ENCODE peak calls at places on chromosomes 11 and 22, in nine cellular contexts. K, D, G, O, C, A, W, N and E are unnamed samples.
A peak's percentile ranks its signal among the peaks of the same experiment; 100 is the strongest.

GRCh38 chr22:29117799-29118477 is 45.1 kb downstream of the KREMEN1 start:
- DNase-seq in K (no peak), D (no peak), N (peak; percentile 18), A (no peak), C (no peak), W (no peak), O (no peak), G (no peak), E (no peak)

GRCh38 chr11:2540521-2541320 is 95.9 kb downstream of the KCNQ1 start:
- DNase-seq in A (no peak), O (no peak), D (no peak), G (no peak), N (no peak), W (no peak), C (no peak), K (peak; percentile 38), E (no peak)

GRCh38 chr11:2561283-2562180 is 116.7 kb downstream of the KCNQ1 start:
- DNase-seq in W (no peak), N (no peak), A (no peak), C (no peak), D (no peak), K (peak; percentile 49), G (no peak), O (no peak), E (no peak)

GRCh38 chr11:11410626-11411025 is 57.6 kb upstream of the CSNK2A3 start:
- DNase-seq in O (no peak), A (no peak), D (no peak), K (no peak), W (no peak), G (no peak), C (no peak), N (no peak), E (no peak)

GRCh38 chr11:131446657-131447056 is 76.2 kb downstream of the NTM start:
- DNase-seq in D (no peak), K (no peak), W (no peak), O (no peak), A (no peak), C (no peak), N (no peak), G (no peak), E (no peak)

GRCh38 chr11:6319001-6319878 is 1.1 kb downstream of the CAVIN3 start:
- DNase-seq in C (no peak), K (no peak), D (no peak), G (no peak), A (no peak), W (no peak), O (no peak), N (peak; percentile 80), E (no peak)

GRCh38 chr11:34558673-34559072 is 45.1 kb upstream of the ELF5 start:
- DNase-seq in O (no peak), G (no peak), N (no peak), W (no peak), C (no peak), K (no peak), A (no peak), D (no peak), E (no peak)

GRCh38 chr11:75165721-75166120 is 14.8 kb downstream of the SLCO2B1 start:
- DNase-seq in O (no peak), K (no peak), G (no peak), W (no peak), N (no peak), D (no peak), C (no peak), A (no peak), E (peak; percentile 52)

GRCh38 chr11:125070699-125071254 is 7.7 kb downstream of the SLC37A2 start:
- DNase-seq in W (no peak), C (no peak), N (peak; percentile 61), G (no peak), D (no peak), A (no peak), O (no peak), K (peak; percentile 86), E (peak; percentile 76)

GRCh38 chr22:47888807-47889206 is 1126.4 kb downstream of the TBC1D22A start:
- DNase-seq in D (no peak), G (no peak), C (no peak), W (no peak), K (no peak), O (no peak), A (no peak), N (no peak), E (no peak)

GRCh38 chr11:34641456-34641855 is 20.6 kb downstream of the EHF start:
- DNase-seq in N (no peak), G (no peak), W (no peak), O (no peak), A (no peak), K (no peak), C (no peak), D (no peak), E (no peak)

GRCh38 chr11:92794783-92795182 is 174.7 kb upstream of the MTNR1B start:
- DNase-seq in K (no peak), A (no peak), N (no peak), C (no peak), D (no peak), G (no peak), O (no peak), W (no peak), E (no peak)

GRCh38 chr11:37264783-37265182 is 666.7 kb upstream of the RAG2 start:
- DNase-seq in G (no peak), W (no peak), A (no peak), N (no peak), O (no peak), D (no peak), K (no peak), C (no peak), E (no peak)

GRCh38 chr11:33778682-33779081 is 4.4 kb upstream of the FBXO3 start:
- DNase-seq in N (peak; percentile 86), A (no peak), O (no peak), D (no peak), C (no peak), G (no peak), W (no peak), K (no peak), E (no peak)

GRCh38 chr22:39117585-39118191 is 20.6 kb downstream of the APOBEC3H start:
- DNase-seq in D (peak; percentile 4), A (peak; percentile 64), K (no peak), G (peak; percentile 65), W (peak; percentile 88), C (peak; percentile 66), O (peak; percentile 61), N (peak; percentile 53), E (no peak)

GRCh38 chr11:33774356-33775063 is at the start of gene FBXO3:
- DNase-seq in D (peak; percentile 92), C (peak; percentile 90), N (peak; percentile 84), O (peak; percentile 71), A (peak; percentile 82), G (peak; percentile 67), W (peak; percentile 88), K (peak; percentile 82), E (peak; percentile 84)

GRCh38 chr11:11374358-11375148 is 21.5 kb upstream of the CSNK2A3 start:
- DNase-seq in C (no peak), K (no peak), D (no peak), A (no peak), O (no peak), N (no peak), G (peak; percentile 28), W (no peak), E (no peak)

GRCh38 chr11:1389932-1390587 is at the start of gene BRSK2:
- DNase-seq in K (no peak), N (no peak), W (no peak), O (no peak), C (no peak), A (no peak), D (no peak), G (no peak), E (no peak)

GRCh38 chr11:122979815-122980656 is 1.6 kb downstream of the BSX start:
- DNase-seq in N (no peak), O (no peak), A (no peak), G (no peak), C (no peak), D (no peak), W (no peak), K (no peak), E (no peak)

GRCh38 chr11:10969387-10969786 is 111.5 kb upstream of the ZBED5 start:
- DNase-seq in W (no peak), O (no peak), C (no peak), A (no peak), D (no peak), G (no peak), N (no peak), K (no peak), E (no peak)

GRCh38 chr22:23384451-23384850 is 195.6 kb downstream of the IGLL1 start:
- DNase-seq in K (no peak), G (no peak), O (no peak), C (no peak), W (no peak), A (no peak), D (no peak), N (no peak), E (peak; percentile 45)

GRCh38 chr22:27517361-27517760 is 284.2 kb downstream of the MN1 start:
- DNase-seq in N (no peak), C (no peak), O (no peak), W (no peak), D (no peak), G (no peak), K (no peak), A (no peak), E (no peak)

GRCh38 chr22:31969789-31970489 is 25.6 kb downstream of the YWHAH start:
- DNase-seq in O (peak; percentile 33), D (peak; percentile 74), A (peak; percentile 60), C (peak; percentile 55), N (peak; percentile 67), W (peak; percentile 69), K (peak; percentile 78), G (peak; percentile 61), E (peak; percentile 88)

GRCh38 chr11:76253416-76253815 is 47.1 kb upstream of the WNT11 start:
- DNase-seq in N (no peak), W (no peak), A (no peak), K (no peak), O (no peak), C (no peak), G (no peak), D (no peak), E (no peak)

GRCh38 chr11:9752091-9752490 is 88.2 kb downstream of the SWAP70 start:
- DNase-seq in G (no peak), C (no peak), K (no peak), W (no peak), A (no peak), O (no peak), N (peak; percentile 43), D (no peak), E (no peak)

GRCh38 chr11:57523419-57523818 is 7.1 kb downstream of the TIMM10 start:
- DNase-seq in W (no peak), N (no peak), A (no peak), K (no peak), D (no peak), O (no peak), G (no peak), C (no peak), E (no peak)

GRCh38 chr11:88157401-88157800 is 17.8 kb downstream of the RAB38 start:
- DNase-seq in D (no peak), N (peak; percentile 14), A (no peak), W (no peak), O (no peak), C (no peak), K (no peak), G (no peak), E (no peak)

GRCh38 chr22:38955250-38955775 is 2.1 kb upstream of the APOBEC3A start:
- DNase-seq in N (no peak), O (no peak), G (no peak), W (no peak), K (no peak), D (no peak), C (no peak), A (no peak), E (no peak)

GRCh38 chr11:10418259-10418949 is 36.7 kb upstream of the AMPD3 start:
- DNase-seq in W (no peak), O (no peak), K (no peak), N (peak; percentile 83), A (no peak), D (no peak), C (no peak), G (no peak), E (no peak)